ENCODE peak calls at places on chromosomes 13 and 19, in ten cellular contexts. J, Y, C, M, K, L, N, B, W and S are unnamed samples.

GRCh38 chr19:46919324-46919723 is 58.5 kb downstream of the ARHGAP35 start:
- DNase-seq in J (no peak), Y (peak), C (no peak), M (peak), K (no peak), L (no peak), N (no peak), B (no peak), W (no peak), S (no peak)

GRCh38 chr19:42284641-42285341 is 15.7 kb downstream of the CIC start:
- DNase-seq in J (no peak), Y (no peak), C (no peak), M (no peak), K (no peak), L (no peak), N (no peak), B (no peak), W (no peak), S (peak)

GRCh38 chr13:99980201-99981114 is 1.1 kb upstream of the ZIC2 start:
- DNase-seq in J (no peak), Y (peak), C (no peak), M (peak), K (peak), L (no peak), N (peak), B (peak), W (no peak), S (peak)

GRCh38 chr19:2228157-2229030 is 7.7 kb downstream of the PLEKHJ1 start:
- DNase-seq in J (no peak), Y (no peak), C (no peak), M (no peak), K (no peak), L (no peak), N (no peak), B (no peak), W (no peak), S (no peak)

GRCh38 chr19:5948697-5949564 is 29.0 kb downstream of the RANBP3 start:
- DNase-seq in J (no peak), Y (no peak), C (no peak), M (no peak), K (no peak), L (no peak), N (no peak), B (no peak), W (no peak), S (no peak)

GRCh38 chr13:79936368-79937136 is 404.4 kb downstream of the SPRY2 start:
- DNase-seq in J (no peak), Y (no peak), C (peak), M (peak), K (no peak), L (peak), N (peak), B (no peak), W (peak), S (no peak)

GRCh38 chr19:46979103-46979769 is 40.4 kb upstream of the NPAS1 start:
- DNase-seq in J (no peak), Y (no peak), C (no peak), M (no peak), K (no peak), L (no peak), N (no peak), B (no peak), W (no peak), S (no peak)

GRCh38 chr13:99642006-99642405 is 140.7 kb downstream of the TM9SF2 start:
- DNase-seq in J (no peak), Y (no peak), C (no peak), M (no peak), K (no peak), L (no peak), N (no peak), B (no peak), W (no peak), S (no peak)

GRCh38 chr19:50377051-50377441 is 789 bp downstream of the NR1H2 start:
- DNase-seq in J (no peak), Y (peak), C (no peak), M (no peak), K (peak), L (no peak), N (peak), B (no peak), W (no peak), S (peak)

GRCh38 chr19:35355851-35356460 is 2.3 kb upstream of the FFAR3 start:
- DNase-seq in J (no peak), Y (no peak), C (no peak), M (no peak), K (no peak), L (no peak), N (no peak), B (no peak), W (no peak), S (peak)

GRCh38 chr13:36124236-36124822 is 6.9 kb downstream of the DCLK1 start:
- DNase-seq in J (no peak), Y (no peak), C (no peak), M (peak), K (no peak), L (no peak), N (no peak), B (no peak), W (no peak), S (no peak)

GRCh38 chr13:112444001-112444311 is 67.8 kb downstream of the SPACA7 start:
- DNase-seq in J (peak), Y (peak), C (no peak), M (peak), K (no peak), L (peak), N (peak), B (no peak), W (no peak), S (peak)

GRCh38 chr13:93673885-93674284 is 447.3 kb downstream of the GPC6 start:
- DNase-seq in J (no peak), Y (no peak), C (no peak), M (no peak), K (no peak), L (no peak), N (no peak), B (no peak), W (no peak), S (no peak)

GRCh38 chr19:1266116-1266817 is 2.9 kb upstream of the CIRBP start:
- DNase-seq in J (no peak), Y (peak), C (no peak), M (peak), K (peak), L (peak), N (peak), B (peak), W (no peak), S (peak)

GRCh38 chr13:99467764-99468163 is 33.5 kb upstream of the TM9SF2 start:
- DNase-seq in J (no peak), Y (no peak), C (no peak), M (peak), K (no peak), L (no peak), N (peak), B (no peak), W (no peak), S (no peak)

GRCh38 chr13:29532136-29532535 is 63.4 kb downstream of the SLC7A1 start:
- DNase-seq in J (no peak), Y (no peak), C (no peak), M (no peak), K (no peak), L (no peak), N (no peak), B (no peak), W (no peak), S (no peak)

GRCh38 chr19:53511933-53512374 is 26.0 kb upstream of the ZNF331 start:
- DNase-seq in J (peak), Y (peak), C (no peak), M (peak), K (no peak), L (no peak), N (peak), B (no peak), W (peak), S (no peak)